ENCODE peak calls at places on chromosomes 16 and 17, in ten cellular contexts. R is COR-L47; L is stimulated activated naive CD8-positive, alpha-beta T cell treated with anti-CD3 and anti-CD28 coated beads, Interleukin-15, amount 100 ng/mL, for 72 hours; M is stimulated activated CD8-positive, alpha-beta memory T cell treated with anti-CD3 and anti-CD28 coated beads, Interleukin-7, amount 100 ng/mL, for 1 hour; K is mesendoderm; X is glutamatergic neuron; O is ACHN; W is RCC 7860; E is neuronal stem cell; J is amygdala. S is an unnamed sample.

GRCh38 chr17:9968881-9969280 is 63.8 kb upstream of the RCVRN start:
- DNase-seq in R (no peak), L (no peak), M (no peak), K (peak), X (no peak), O (no peak), W (no peak), E (no peak), J (no peak), S (no peak)

GRCh38 chr16:69404275-69404805 is 18.5 kb upstream of the TERF2 start:
- DNase-seq in R (no peak), L (no peak), M (no peak), K (peak), X (no peak), O (peak), W (no peak), E (no peak), J (no peak), S (no peak)

GRCh38 chr17:28449861-28450260 is 23.6 kb upstream of the SLC13A2 start:
- DNase-seq in R (no peak), L (no peak), M (no peak), K (no peak), X (no peak), O (no peak), W (no peak), E (no peak), J (no peak), S (no peak)

GRCh38 chr16:82043680-82044584 is 8.9 kb downstream of the HSD17B2 start:
- DNase-seq in R (no peak), L (no peak), M (no peak), K (no peak), X (no peak), O (peak), W (no peak), E (no peak), J (no peak), S (no peak)

GRCh38 chr17:82740906-82741759 is 5.7 kb downstream of the FN3K start:
- DNase-seq in R (peak), L (no peak), M (no peak), K (peak), X (no peak), O (no peak), W (no peak), E (no peak), J (no peak), S (no peak)

GRCh38 chr16:48347980-48348379 is 37.2 kb downstream of the SIAH1 start:
- DNase-seq in R (peak), L (no peak), M (no peak), K (no peak), X (peak), O (no peak), W (no peak), E (no peak), J (peak), S (no peak)

GRCh38 chr16:87076331-87076949 is 240.8 kb downstream of the C16orf95 start:
- DNase-seq in R (no peak), L (no peak), M (no peak), K (no peak), X (no peak), O (no peak), W (no peak), E (no peak), J (no peak), S (no peak)

GRCh38 chr17:74554909-74555308 is 9.0 kb upstream of the CD300C start:
- DNase-seq in R (no peak), L (no peak), M (no peak), K (no peak), X (no peak), O (no peak), W (no peak), E (no peak), J (no peak), S (no peak)

S was measured in esophagus squamous epithelium.